ENCODE peak calls at places on chromosomes 3 and 15, in seven cellular contexts. V is GM12878, D is Panc1, E is K562, Q is SK-N-SH, L is HepG2, I is H1. G is an unnamed sample. For H3K27me3, the result is how much of the 10 kb centered on the place peaks cover.

GRCh38 chr15:96331141-96331941 is 841 bp downstream of the NR2F2 start:
- DNase-seq in V (no peak), D (no peak), E (peak), Q (peak), L (no peak), I (no peak), G (no peak)

GRCh38 chr3:164640586-164640985 is 437.7 kb downstream of the SI start:
- DNase-seq in V (no peak), D (no peak), E (no peak), Q (no peak), L (no peak), I (no peak), G (no peak)

GRCh38 chr15:94004697-94005096 is 226.7 kb upstream of the MCTP2 start:
- DNase-seq in V (no peak), D (no peak), E (no peak), Q (no peak), L (no peak), I (no peak), G (no peak)

GRCh38 chr3:129936757-129937156 is 37.8 kb upstream of the TRH start:
- DNase-seq in V (no peak), D (no peak), E (no peak), Q (no peak), L (peak), I (no peak), G (no peak)

GRCh38 chr15:59349715-59350420 is 22.8 kb downstream of the MYO1E start:
- DNase-seq in V (no peak), D (peak), E (peak), Q (peak), L (peak), I (no peak), G (peak)

GRCh38 chr3:38602576-38603250 is 46.8 kb downstream of the SCN5A start:
- DNase-seq in V (no peak), D (no peak), E (no peak), Q (no peak), L (no peak), I (no peak), G (no peak)

GRCh38 chr15:68432665-68433064 is 702 bp upstream of the ITGA11 start:
- DNase-seq in V (no peak), D (no peak), E (no peak), Q (no peak), L (no peak), I (no peak), G (no peak)

GRCh38 chr3:147797095-147797494 is 387.9 kb downstream of the ZIC1 start:
- DNase-seq in V (no peak), D (no peak), E (no peak), Q (no peak), L (no peak), I (no peak), G (no peak)

GRCh38 chr15:41981373-41982132 is 9.2 kb upstream of the EHD4 start:
- DNase-seq in V (no peak), D (no peak), E (peak), Q (no peak), L (no peak), I (no peak), G (no peak)

GRCh38 chr3:57085211-57085610 is 24.7 kb downstream of the SPATA12 start:
- DNase-seq in V (no peak), D (no peak), E (no peak), Q (no peak), L (no peak), I (no peak), G (no peak)

GRCh38 chr15:99443768-99444446 is 121.9 kb upstream of the MEF2A start:
- DNase-seq in V (no peak), D (no peak), E (no peak), Q (peak), L (no peak), I (no peak), G (no peak)

DNA sequence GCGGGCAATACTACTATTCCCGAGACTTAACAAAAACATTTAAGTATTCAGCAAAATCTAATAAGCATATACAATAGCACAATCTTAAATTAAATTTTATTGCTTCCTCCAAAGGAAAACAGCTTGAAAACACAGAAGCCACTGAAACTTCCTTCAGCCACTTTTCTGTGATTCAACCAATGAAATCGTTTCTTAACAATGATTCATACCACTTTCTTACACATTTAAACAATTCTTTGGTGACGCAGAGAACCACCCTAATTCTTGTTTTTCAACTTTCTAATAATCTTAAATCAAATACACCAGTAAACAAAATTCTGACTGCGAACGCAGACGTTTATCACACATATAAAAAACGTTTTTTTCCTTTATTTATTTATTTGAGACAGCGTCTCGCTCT is 4.1 kb downstream of the TJP1 start:
- DNase-seq in V (no peak), D (no peak), E (no peak), Q (no peak), L (no peak), I (no peak), G (no peak)
- H3K27me3 ChIP-seq in V (under half), D (under half), E (under half), Q (under half), L (under half), I (under half), G (under half)

GRCh38 chr3:65939184-65939583 is 99.5 kb downstream of the MAGI1 start:
- DNase-seq in V (no peak), D (no peak), E (no peak), Q (no peak), L (no peak), I (no peak), G (no peak)

GRCh38 chr3:65936908-65937638 is 101.6 kb downstream of the MAGI1 start:
- DNase-seq in V (no peak), D (no peak), E (no peak), Q (no peak), L (no peak), I (no peak), G (no peak)

GRCh38 chr3:65938147-65938546 is 100.6 kb downstream of the MAGI1 start:
- DNase-seq in V (no peak), D (no peak), E (no peak), Q (no peak), L (no peak), I (no peak), G (no peak)

GRCh38 chr3:65938676-65939075 is 100.0 kb downstream of the MAGI1 start:
- DNase-seq in V (no peak), D (no peak), E (no peak), Q (no peak), L (no peak), I (no peak), G (no peak)

DNA sequence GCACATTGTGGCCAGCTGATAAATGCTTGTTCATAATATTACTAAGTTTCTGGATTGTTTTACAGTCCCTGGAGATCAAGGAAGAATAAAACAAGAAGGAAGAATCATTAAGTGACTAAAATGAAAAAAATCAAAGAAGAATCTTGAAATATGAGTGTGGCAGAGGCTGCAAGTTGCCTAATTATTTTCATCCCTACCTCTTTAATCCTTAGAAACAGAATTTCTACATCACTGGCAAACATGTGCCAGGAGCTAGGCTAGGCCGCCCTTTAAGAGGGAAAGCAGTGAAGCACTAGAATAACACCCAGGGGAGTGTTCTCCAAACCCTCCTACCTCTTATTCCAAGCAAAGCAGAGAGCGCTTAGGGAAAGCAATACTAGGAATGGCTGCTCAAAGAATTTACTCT is 98.9 kb downstream of the MAGI1 start:
- DNase-seq in V (no peak), D (no peak), E (no peak), Q (no peak), L (no peak), I (no peak), G (no peak)
- TF ChIP-seq SIN3A in V (no peak), D (no peak), E (no peak), Q (no peak), L (no peak), I (no peak), G (no peak)

GRCh38 chr3:196970547-196971093 is 2.0 kb upstream of the PIGZ start:
- DNase-seq in V (no peak), D (no peak), E (no peak), Q (no peak), L (no peak), I (no peak), G (no peak)
- H3K27me3 ChIP-seq in V (under half), D (under half), E (under half), Q (under half), L (under half), I (half or more), G (under half)

GRCh38 chr3:107432013-107432515 is 54.8 kb downstream of the CCDC54 start:
- DNase-seq in V (no peak), D (no peak), E (no peak), Q (peak), L (no peak), I (no peak), G (no peak)
- TF ChIP-seq SIN3A in V (no peak), D (no peak), E (no peak), Q (no peak), L (no peak), I (no peak), G (no peak)

DNA sequence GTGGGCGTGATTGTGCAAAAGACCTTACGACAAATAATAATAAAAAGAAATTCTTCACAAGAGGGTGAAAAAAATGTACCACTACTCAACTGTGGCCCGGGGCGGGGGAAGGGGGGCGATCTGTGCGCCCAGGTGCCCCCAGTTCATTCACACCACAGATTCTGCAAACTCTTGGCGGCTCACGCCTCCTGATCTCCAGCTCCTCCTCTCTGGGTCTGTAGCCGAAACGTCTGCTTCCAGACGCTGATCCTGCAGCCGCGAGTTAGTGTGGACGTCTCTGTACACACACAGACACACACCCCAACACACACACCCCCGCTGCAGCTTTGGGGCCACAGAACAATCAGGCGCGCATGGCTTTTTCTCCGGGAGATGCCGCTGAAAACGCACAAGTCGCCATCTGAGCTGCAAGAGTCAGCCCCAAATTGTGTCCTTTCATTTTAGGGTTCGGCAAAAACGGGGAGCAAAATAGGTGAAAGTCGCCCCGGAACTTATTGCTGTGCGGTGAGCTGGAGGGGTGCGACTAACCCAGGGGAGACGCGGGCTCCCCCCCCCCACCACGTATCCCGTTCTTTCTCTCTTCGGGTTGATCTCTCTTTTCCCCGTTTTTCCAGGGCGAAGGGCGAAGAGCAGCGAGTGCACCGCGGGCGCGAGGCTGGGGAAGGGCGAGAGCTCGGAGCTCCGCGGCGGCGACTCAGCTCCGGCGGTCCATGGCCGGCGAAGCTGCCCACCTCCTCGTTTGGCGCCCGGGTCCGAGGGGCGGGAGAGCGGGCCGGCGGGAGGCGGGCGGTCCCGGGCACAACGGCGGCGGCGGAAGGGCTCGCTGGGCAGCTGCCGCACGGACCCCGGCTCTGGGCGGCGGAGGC is 503 bp upstream of the WNT5A start:
- DNase-seq in V (no peak), D (no peak), E (no peak), Q (peak), L (no peak), I (no peak), G (no peak)
- H3K27me3 ChIP-seq in V (under half), D (under half), E (under half), Q (under half), L (under half), I (half or more), G (under half)

DNA sequence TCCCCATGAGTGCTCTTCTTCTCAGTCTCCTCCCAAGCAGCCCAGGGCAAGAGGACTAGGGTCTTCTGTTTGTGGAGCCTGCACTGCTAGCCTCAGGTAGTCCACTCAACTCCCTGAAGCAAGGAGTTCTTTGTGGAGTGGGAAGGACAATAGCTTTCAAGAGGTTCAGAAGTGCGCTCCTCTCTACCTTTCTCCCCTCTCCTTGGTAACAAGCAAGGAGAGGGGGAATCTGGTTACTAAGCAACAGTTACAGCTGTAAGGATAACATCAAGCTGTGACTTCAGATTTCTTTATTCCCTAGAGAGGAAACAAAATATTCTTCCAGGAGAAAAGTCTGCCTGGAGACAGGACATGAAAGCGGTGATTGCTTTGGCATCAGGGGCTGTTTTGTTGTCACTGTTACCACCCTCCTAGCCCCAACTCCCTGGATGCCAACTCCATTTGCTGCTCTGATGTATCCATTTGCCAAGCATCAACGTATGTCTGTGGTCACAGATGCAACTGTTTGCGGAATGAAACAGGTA is 70.4 kb downstream of the TRANK1 start:
- DNase-seq in V (no peak), D (no peak), E (no peak), Q (no peak), L (no peak), I (no peak), G (no peak)
- TF ChIP-seq SIN3A in V (no peak), D (no peak), E (no peak), Q (no peak), L (no peak), I (no peak), G (no peak)

GRCh38 chr3:14581334-14582072 is 41.4 kb upstream of the GRIP2 start:
- DNase-seq in V (no peak), D (no peak), E (peak), Q (no peak), L (no peak), I (no peak), G (no peak)
- H3K27me3 ChIP-seq in V (under half), D (under half), E (under half), Q (under half), L (under half), I (under half), G (under half)

GRCh38 chr3:43609406-43609805 is 12.4 kb downstream of the ANO10 start:
- DNase-seq in V (no peak), D (no peak), E (no peak), Q (no peak), L (no peak), I (no peak), G (no peak)
- TF ChIP-seq SIN3A in V (no peak), D (no peak), E (no peak), Q (no peak), L (no peak), I (no peak), G (no peak)

G was measured in HCT116.